ENCODE peak calls at places on chromosomes 2 and 18, in seven cellular contexts. One of them, this sample, is unnamed. For H3K4me1, the result is how much of the 10 kb centered on the place peaks cover.

GRCh38 chr2:182868049-182868422 is 1.6 kb upstream of the FRZB start:
- DNase-seq in body of pancreas: no peak
- DNase-seq in CD8-positive, alpha-beta memory T cell: no peak
- DNase-seq in CD4-positive, CD25-positive, alpha-beta regulatory T cell: no peak
- DNase-seq in tibial nerve: no peak
- DNase-seq in iPS DF 6.9: no peak
- DNase-seq in effector memory CD4-positive, alpha-beta T cell: no peak
- DNase-seq in this sample: no peak

GRCh38 chr18:13900633-13901032 is 14.7 kb downstream of the MC2R start:
- DNase-seq in iPS DF 6.9: no peak
- DNase-seq in effector memory CD4-positive, alpha-beta T cell: no peak
- DNase-seq in CD4-positive, CD25-positive, alpha-beta regulatory T cell: no peak
- DNase-seq in tibial nerve: no peak
- DNase-seq in body of pancreas: no peak
- DNase-seq in CD8-positive, alpha-beta memory T cell: no peak
- DNase-seq in this sample: no peak

GRCh38 chr2:54666131-54666637 is 57.3 kb upstream of the EML6 start:
- DNase-seq in CD8-positive, alpha-beta memory T cell: no peak
- DNase-seq in effector memory CD4-positive, alpha-beta T cell: no peak
- DNase-seq in tibial nerve: no peak
- DNase-seq in iPS DF 6.9: no peak
- DNase-seq in body of pancreas: no peak
- DNase-seq in CD4-positive, CD25-positive, alpha-beta regulatory T cell: no peak
- DNase-seq in this sample: no peak

GRCh38 chr2:155965415-155966070 is 367.0 kb downstream of the NR4A2 start:
- DNase-seq in body of pancreas: no peak
- DNase-seq in CD8-positive, alpha-beta memory T cell: no peak
- DNase-seq in CD4-positive, CD25-positive, alpha-beta regulatory T cell: no peak
- DNase-seq in effector memory CD4-positive, alpha-beta T cell: no peak
- DNase-seq in tibial nerve: no peak
- DNase-seq in iPS DF 6.9: no peak
- DNase-seq in this sample: no peak

GRCh38 chr2:830419-831224 is 120.0 kb upstream of the SNTG2 start:
- DNase-seq in CD8-positive, alpha-beta memory T cell: no peak
- DNase-seq in effector memory CD4-positive, alpha-beta T cell: no peak
- DNase-seq in tibial nerve: no peak
- DNase-seq in body of pancreas: no peak
- DNase-seq in CD4-positive, CD25-positive, alpha-beta regulatory T cell: no peak
- DNase-seq in iPS DF 6.9: no peak
- DNase-seq in this sample: no peak

GRCh38 chr18:49582579-49582978 is 20.7 kb downstream of the LIPG start:
- DNase-seq in tibial nerve: no peak
- DNase-seq in iPS DF 6.9: no peak
- DNase-seq in CD8-positive, alpha-beta memory T cell: no peak
- DNase-seq in body of pancreas: no peak
- DNase-seq in CD4-positive, CD25-positive, alpha-beta regulatory T cell: no peak
- DNase-seq in effector memory CD4-positive, alpha-beta T cell: no peak
- DNase-seq in this sample: no peak

GRCh38 chr2:141393214-141393545 is 737.6 kb downstream of the LRP1B start:
- DNase-seq in effector memory CD4-positive, alpha-beta T cell: no peak
- DNase-seq in CD4-positive, CD25-positive, alpha-beta regulatory T cell: no peak
- DNase-seq in CD8-positive, alpha-beta memory T cell: no peak
- DNase-seq in iPS DF 6.9: no peak
- DNase-seq in tibial nerve: no peak
- DNase-seq in body of pancreas: no peak
- DNase-seq in this sample: no peak

GRCh38 chr2:39494784-39495251 is 57.7 kb upstream of the MAP4K3 start:
- DNase-seq in iPS DF 6.9: no peak
- DNase-seq in tibial nerve: no peak
- DNase-seq in CD8-positive, alpha-beta memory T cell: no peak
- DNase-seq in CD4-positive, CD25-positive, alpha-beta regulatory T cell: no peak
- DNase-seq in effector memory CD4-positive, alpha-beta T cell: no peak
- DNase-seq in body of pancreas: peak
- DNase-seq in this sample: no peak

GRCh38 chr2:8265827-8266226 is 416.0 kb upstream of the ID2 start:
- DNase-seq in effector memory CD4-positive, alpha-beta T cell: no peak
- DNase-seq in CD8-positive, alpha-beta memory T cell: no peak
- DNase-seq in body of pancreas: no peak
- DNase-seq in iPS DF 6.9: no peak
- DNase-seq in CD4-positive, CD25-positive, alpha-beta regulatory T cell: no peak
- DNase-seq in tibial nerve: no peak
- DNase-seq in this sample: no peak

GRCh38 chr2:134429886-134430285 is 176.0 kb downstream of the MGAT5 start:
- DNase-seq in iPS DF 6.9: no peak
- DNase-seq in tibial nerve: no peak
- DNase-seq in CD8-positive, alpha-beta memory T cell: no peak
- DNase-seq in CD4-positive, CD25-positive, alpha-beta regulatory T cell: no peak
- DNase-seq in effector memory CD4-positive, alpha-beta T cell: no peak
- DNase-seq in body of pancreas: no peak
- DNase-seq in this sample: no peak

GRCh38 chr18:48546411-48546810 is 7.6 kb downstream of the CTIF start:
- DNase-seq in iPS DF 6.9: no peak
- DNase-seq in tibial nerve: no peak
- DNase-seq in effector memory CD4-positive, alpha-beta T cell: no peak
- DNase-seq in CD4-positive, CD25-positive, alpha-beta regulatory T cell: no peak
- DNase-seq in body of pancreas: no peak
- DNase-seq in CD8-positive, alpha-beta memory T cell: no peak
- DNase-seq in this sample: no peak

GRCh38 chr18:24022141-24022540 is 7.6 kb downstream of the TTC39C start:
- DNase-seq in effector memory CD4-positive, alpha-beta T cell: no peak
- DNase-seq in iPS DF 6.9: no peak
- DNase-seq in tibial nerve: no peak
- DNase-seq in CD8-positive, alpha-beta memory T cell: no peak
- DNase-seq in CD4-positive, CD25-positive, alpha-beta regulatory T cell: no peak
- DNase-seq in body of pancreas: no peak
- DNase-seq in this sample: no peak

GRCh38 chr2:44321360-44321759 is 39.9 kb downstream of the PREPL start:
- DNase-seq in CD4-positive, CD25-positive, alpha-beta regulatory T cell: no peak
- DNase-seq in iPS DF 6.9: no peak
- DNase-seq in tibial nerve: no peak
- DNase-seq in effector memory CD4-positive, alpha-beta T cell: no peak
- DNase-seq in body of pancreas: no peak
- DNase-seq in CD8-positive, alpha-beta memory T cell: no peak
- DNase-seq in this sample: no peak

GRCh38 chr2:159064446-159065301 is 96.2 kb downstream of the TANC1 start:
- DNase-seq in body of pancreas: no peak
- DNase-seq in effector memory CD4-positive, alpha-beta T cell: no peak
- DNase-seq in iPS DF 6.9: no peak
- DNase-seq in tibial nerve: no peak
- DNase-seq in CD4-positive, CD25-positive, alpha-beta regulatory T cell: no peak
- DNase-seq in CD8-positive, alpha-beta memory T cell: no peak
- DNase-seq in this sample: no peak

GRCh38 chr2:204434660-204435462 is 110.4 kb upstream of the PARD3B start:
- DNase-seq in body of pancreas: no peak
- DNase-seq in tibial nerve: no peak
- DNase-seq in CD4-positive, CD25-positive, alpha-beta regulatory T cell: no peak
- DNase-seq in effector memory CD4-positive, alpha-beta T cell: no peak
- DNase-seq in iPS DF 6.9: no peak
- DNase-seq in CD8-positive, alpha-beta memory T cell: no peak
- DNase-seq in this sample: no peak

GRCh38 chr2:9720352-9721093 is 89.7 kb upstream of the YWHAQ start:
- DNase-seq in CD4-positive, CD25-positive, alpha-beta regulatory T cell: no peak
- DNase-seq in tibial nerve: no peak
- DNase-seq in CD8-positive, alpha-beta memory T cell: no peak
- DNase-seq in body of pancreas: no peak
- DNase-seq in effector memory CD4-positive, alpha-beta T cell: no peak
- DNase-seq in iPS DF 6.9: no peak
- DNase-seq in this sample: no peak

GRCh38 chr2:51795248-51795888 is 763.4 kb upstream of the NRXN1 start:
- DNase-seq in CD8-positive, alpha-beta memory T cell: no peak
- DNase-seq in iPS DF 6.9: peak
- DNase-seq in effector memory CD4-positive, alpha-beta T cell: no peak
- DNase-seq in CD4-positive, CD25-positive, alpha-beta regulatory T cell: no peak
- DNase-seq in tibial nerve: no peak
- DNase-seq in body of pancreas: no peak
- DNase-seq in this sample: no peak

GRCh38 chr2:229270551-229271410 is at the start of gene PID1:
- DNase-seq in CD4-positive, CD25-positive, alpha-beta regulatory T cell: no peak
- DNase-seq in CD8-positive, alpha-beta memory T cell: no peak
- DNase-seq in body of pancreas: peak
- DNase-seq in effector memory CD4-positive, alpha-beta T cell: no peak
- DNase-seq in tibial nerve: no peak
- DNase-seq in iPS DF 6.9: no peak
- DNase-seq in this sample: no peak

GRCh38 chr2:47208852-47209606 is 53.9 kb upstream of the STPG4 start:
- DNase-seq in iPS DF 6.9: no peak
- DNase-seq in body of pancreas: no peak
- DNase-seq in tibial nerve: no peak
- DNase-seq in CD8-positive, alpha-beta memory T cell: no peak
- DNase-seq in CD4-positive, CD25-positive, alpha-beta regulatory T cell: no peak
- DNase-seq in effector memory CD4-positive, alpha-beta T cell: no peak
- DNase-seq in this sample: no peak

GRCh38 chr18:12309683-12310198 is 1.7 kb downstream of the TUBB6 start:
- DNase-seq in iPS DF 6.9: no peak
- DNase-seq in body of pancreas: no peak
- DNase-seq in CD8-positive, alpha-beta memory T cell: no peak
- DNase-seq in effector memory CD4-positive, alpha-beta T cell: no peak
- DNase-seq in CD4-positive, CD25-positive, alpha-beta regulatory T cell: no peak
- DNase-seq in tibial nerve: no peak
- DNase-seq in this sample: no peak

GRCh38 chr2:71664161-71664560 is 210.8 kb downstream of the DYSF start:
- DNase-seq in tibial nerve: no peak
- DNase-seq in CD4-positive, CD25-positive, alpha-beta regulatory T cell: no peak
- DNase-seq in CD8-positive, alpha-beta memory T cell: no peak
- DNase-seq in iPS DF 6.9: no peak
- DNase-seq in effector memory CD4-positive, alpha-beta T cell: no peak
- DNase-seq in body of pancreas: no peak
- DNase-seq in this sample: no peak

GRCh38 chr2:27811768-27812167 is 40.2 kb downstream of the MRPL33 start:
- DNase-seq in tibial nerve: no peak
- DNase-seq in effector memory CD4-positive, alpha-beta T cell: no peak
- DNase-seq in CD4-positive, CD25-positive, alpha-beta regulatory T cell: no peak
- DNase-seq in iPS DF 6.9: no peak
- DNase-seq in CD8-positive, alpha-beta memory T cell: no peak
- DNase-seq in body of pancreas: no peak
- DNase-seq in this sample: no peak
- H3K4me1 ChIP-seq in tibial nerve: under half
- H3K4me1 ChIP-seq in effector memory CD4-positive, alpha-beta T cell: under half
- H3K4me1 ChIP-seq in CD4-positive, CD25-positive, alpha-beta regulatory T cell: under half
- H3K4me1 ChIP-seq in iPS DF 6.9: under half
- H3K4me1 ChIP-seq in CD8-positive, alpha-beta memory T cell: under half
- H3K4me1 ChIP-seq in body of pancreas: under half
- H3K4me1 ChIP-seq in this sample: under half

GRCh38 chr2:175601969-175602368 is 400.1 kb downstream of the LNPK start:
- DNase-seq in body of pancreas: no peak
- DNase-seq in effector memory CD4-positive, alpha-beta T cell: no peak
- DNase-seq in tibial nerve: no peak
- DNase-seq in CD8-positive, alpha-beta memory T cell: no peak
- DNase-seq in CD4-positive, CD25-positive, alpha-beta regulatory T cell: no peak
- DNase-seq in iPS DF 6.9: no peak
- DNase-seq in this sample: no peak

GRCh38 chr2:175600024-175600831 is 401.8 kb downstream of the LNPK start:
- DNase-seq in effector memory CD4-positive, alpha-beta T cell: no peak
- DNase-seq in CD8-positive, alpha-beta memory T cell: no peak
- DNase-seq in body of pancreas: peak
- DNase-seq in tibial nerve: no peak
- DNase-seq in CD4-positive, CD25-positive, alpha-beta regulatory T cell: no peak
- DNase-seq in iPS DF 6.9: no peak
- DNase-seq in this sample: no peak

GRCh38 chr2:175605989-175606841 is 395.9 kb downstream of the LNPK start:
- DNase-seq in effector memory CD4-positive, alpha-beta T cell: no peak
- DNase-seq in iPS DF 6.9: no peak
- DNase-seq in CD8-positive, alpha-beta memory T cell: no peak
- DNase-seq in tibial nerve: no peak
- DNase-seq in body of pancreas: no peak
- DNase-seq in CD4-positive, CD25-positive, alpha-beta regulatory T cell: no peak
- DNase-seq in this sample: no peak

DNA sequence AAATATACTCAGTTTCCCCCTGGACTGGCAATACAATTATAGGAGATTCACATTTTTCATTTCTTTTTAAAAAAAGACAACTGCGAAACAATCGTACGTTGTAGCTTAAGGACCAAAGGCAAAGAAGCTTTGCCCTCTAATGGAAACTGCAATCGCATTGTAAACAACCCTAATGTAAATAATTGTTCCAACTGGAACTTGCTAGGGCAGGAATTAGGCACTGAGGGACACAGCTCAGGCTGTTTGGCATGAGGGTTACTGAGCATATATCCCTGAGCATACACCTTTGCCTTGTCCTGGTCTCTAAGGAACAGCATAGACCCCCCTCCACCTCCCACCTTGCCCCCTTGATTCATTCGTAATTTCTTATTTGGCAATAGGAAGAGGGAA is 396.5 kb downstream of the LNPK start:
- DNase-seq in effector memory CD4-positive, alpha-beta T cell: no peak
- DNase-seq in CD8-positive, alpha-beta memory T cell: no peak
- DNase-seq in iPS DF 6.9: no peak
- DNase-seq in tibial nerve: no peak
- DNase-seq in CD4-positive, CD25-positive, alpha-beta regulatory T cell: no peak
- DNase-seq in body of pancreas: no peak
- DNase-seq in this sample: no peak
- H3K4me3 ChIP-seq in effector memory CD4-positive, alpha-beta T cell: no peak
- H3K4me3 ChIP-seq in CD8-positive, alpha-beta memory T cell: no peak
- H3K4me3 ChIP-seq in iPS DF 6.9: no peak
- H3K4me3 ChIP-seq in tibial nerve: no peak
- H3K4me3 ChIP-seq in CD4-positive, CD25-positive, alpha-beta regulatory T cell: no peak
- H3K4me3 ChIP-seq in body of pancreas: no peak
- H3K4me3 ChIP-seq in this sample: no peak

DNA sequence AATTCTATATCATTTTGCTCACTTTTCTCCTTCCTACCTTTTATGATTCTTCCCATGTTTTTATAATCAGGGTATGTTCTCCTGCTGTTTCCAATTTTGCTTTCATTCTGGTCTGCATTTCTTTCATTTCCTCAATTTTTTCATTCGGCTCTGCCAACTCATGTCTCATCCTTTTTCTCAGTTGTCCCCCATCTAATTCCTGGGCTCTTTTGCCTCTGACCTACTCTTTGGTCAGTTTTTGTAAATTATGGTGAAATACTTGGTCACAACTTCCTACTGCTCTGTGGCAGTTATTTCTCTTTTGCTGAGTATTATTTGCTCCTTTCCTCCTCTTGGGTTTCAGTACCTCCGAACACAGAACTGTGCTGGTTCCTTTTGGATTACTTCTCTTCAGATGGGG is 27.4 kb downstream of the MYO7B start:
- DNase-seq in iPS DF 6.9: no peak
- DNase-seq in CD8-positive, alpha-beta memory T cell: no peak
- DNase-seq in body of pancreas: no peak
- DNase-seq in tibial nerve: no peak
- DNase-seq in CD4-positive, CD25-positive, alpha-beta regulatory T cell: no peak
- DNase-seq in effector memory CD4-positive, alpha-beta T cell: no peak
- DNase-seq in this sample: no peak
- H3K4me1 ChIP-seq in iPS DF 6.9: under half
- H3K4me1 ChIP-seq in CD8-positive, alpha-beta memory T cell: under half
- H3K4me1 ChIP-seq in body of pancreas: under half
- H3K4me1 ChIP-seq in tibial nerve: under half
- H3K4me1 ChIP-seq in CD4-positive, CD25-positive, alpha-beta regulatory T cell: under half
- H3K4me1 ChIP-seq in effector memory CD4-positive, alpha-beta T cell: under half
- H3K4me1 ChIP-seq in this sample: under half

DNA sequence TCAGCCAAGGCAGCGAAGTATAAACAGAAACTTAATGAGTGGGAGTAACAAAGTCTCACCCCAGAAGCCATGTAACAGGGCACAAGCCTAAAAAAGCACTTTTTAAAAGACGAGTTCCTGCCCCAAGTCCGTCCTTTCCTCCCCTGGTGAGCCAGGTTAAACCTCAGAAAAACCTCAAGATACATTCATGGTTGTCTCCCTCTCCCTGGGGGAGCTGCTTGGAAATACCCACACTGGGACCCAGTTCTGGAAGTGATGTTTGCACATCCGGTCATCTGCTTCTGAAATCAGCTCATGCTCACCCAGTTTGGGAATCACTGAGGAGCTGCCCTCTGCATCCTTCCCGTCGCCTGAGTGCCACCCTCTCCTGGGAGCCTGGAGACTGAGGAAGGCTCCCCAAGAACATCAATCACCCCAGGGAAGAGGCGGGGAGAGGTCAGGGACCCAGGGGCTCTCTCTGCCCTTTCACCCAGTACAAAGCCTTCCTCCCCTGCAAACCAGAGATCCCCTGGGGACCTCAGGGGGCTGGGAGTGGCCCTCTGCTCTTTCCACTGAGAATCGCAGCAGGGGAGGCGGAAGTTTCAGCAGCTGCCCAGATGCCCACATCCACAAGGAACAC is 150.6 kb upstream of the AGAP1 start:
- DNase-seq in effector memory CD4-positive, alpha-beta T cell: no peak
- DNase-seq in body of pancreas: no peak
- DNase-seq in CD8-positive, alpha-beta memory T cell: no peak
- DNase-seq in iPS DF 6.9: no peak
- DNase-seq in CD4-positive, CD25-positive, alpha-beta regulatory T cell: no peak
- DNase-seq in tibial nerve: no peak
- DNase-seq in this sample: no peak
- H3K4me3 ChIP-seq in effector memory CD4-positive, alpha-beta T cell: no peak
- H3K4me3 ChIP-seq in body of pancreas: no peak
- H3K4me3 ChIP-seq in CD8-positive, alpha-beta memory T cell: no peak
- H3K4me3 ChIP-seq in iPS DF 6.9: no peak
- H3K4me3 ChIP-seq in CD4-positive, CD25-positive, alpha-beta regulatory T cell: no peak
- H3K4me3 ChIP-seq in tibial nerve: no peak
- H3K4me3 ChIP-seq in this sample: no peak

This sample was measured in ascending aorta.